ENCODE peak calls at places on chromosomes 16 and 17, in four cellular contexts. S is fibroblast of lung, K is HFFc6, B is GM06990. R is an unnamed sample.

GRCh38 chr17:48816774-48817590 is at the start of gene TTLL6:
- DNase-seq in S (peak), K (no peak), B (peak), R (peak)

GRCh38 chr17:37206299-37206698 is 169.5 kb upstream of the C17orf78 start:
- DNase-seq in S (no peak), K (no peak), B (no peak), R (no peak)

GRCh38 chr16:85716680-85717038 is 27.9 kb upstream of the GINS2 start:
- DNase-seq in S (no peak), K (no peak), B (no peak), R (no peak)

GRCh38 chr17:32155896-32156295 is 13.6 kb downstream of the RHOT1 start:
- DNase-seq in S (no peak), K (no peak), B (no peak), R (no peak)

GRCh38 chr17:80283116-80283852 is 22.6 kb downstream of the RNF213 start:
- DNase-seq in S (no peak), K (no peak), B (no peak), R (no peak)

GRCh38 chr16:46673320-46674013 is 15.5 kb downstream of the VPS35 start:
- DNase-seq in S (peak), K (peak), B (no peak), R (peak)

GRCh38 chr17:968812-969766 is 10.5 kb downstream of the NXN start:
- DNase-seq in S (no peak), K (peak), B (no peak), R (no peak)

GRCh38 chr16:19853132-19853972 is 31.3 kb downstream of the GPRC5B start:
- DNase-seq in S (no peak), K (no peak), B (no peak), R (no peak)

GRCh38 chr17:65100316-65101140 is 36.6 kb upstream of the RGS9 start:
- DNase-seq in S (peak), K (peak), B (peak), R (peak)

GRCh38 chr17:2055494-2056220 is 754 bp downstream of the HIC1 start:
- DNase-seq in S (peak), K (no peak), B (peak), R (peak)

GRCh38 chr16:19118938-19119431 is 5.2 kb downstream of the ITPRIPL2 start:
- DNase-seq in S (peak), K (peak), B (peak), R (no peak)

GRCh38 chr16:51163366-51163765 is 12.3 kb upstream of the SALL1 start:
- DNase-seq in S (no peak), K (peak), B (no peak), R (no peak)

GRCh38 chr16:75003931-75004330 is 5.1 kb downstream of the ZNRF1 start:
- DNase-seq in S (no peak), K (no peak), B (no peak), R (no peak)

GRCh38 chr17:10105513-10106001 is 92.8 kb downstream of the GAS7 start:
- DNase-seq in S (peak), K (peak), B (no peak), R (no peak)

GRCh38 chr16:55832788-55833583 is at the start of gene CES1:
- DNase-seq in S (peak), K (no peak), B (no peak), R (no peak)

GRCh38 chr17:80384078-80384960 is 30.6 kb upstream of the ENDOV start:
- DNase-seq in S (no peak), K (no peak), B (no peak), R (no peak)

GRCh38 chr16:11796227-11797165 is 562 bp downstream of the ZC3H7A start:
- DNase-seq in S (peak), K (peak), B (peak), R (peak)

GRCh38 chr16:19210175-19210924 is 42.3 kb downstream of the SYT17 start:
- DNase-seq in S (peak), K (peak), B (peak), R (peak)

DNA sequence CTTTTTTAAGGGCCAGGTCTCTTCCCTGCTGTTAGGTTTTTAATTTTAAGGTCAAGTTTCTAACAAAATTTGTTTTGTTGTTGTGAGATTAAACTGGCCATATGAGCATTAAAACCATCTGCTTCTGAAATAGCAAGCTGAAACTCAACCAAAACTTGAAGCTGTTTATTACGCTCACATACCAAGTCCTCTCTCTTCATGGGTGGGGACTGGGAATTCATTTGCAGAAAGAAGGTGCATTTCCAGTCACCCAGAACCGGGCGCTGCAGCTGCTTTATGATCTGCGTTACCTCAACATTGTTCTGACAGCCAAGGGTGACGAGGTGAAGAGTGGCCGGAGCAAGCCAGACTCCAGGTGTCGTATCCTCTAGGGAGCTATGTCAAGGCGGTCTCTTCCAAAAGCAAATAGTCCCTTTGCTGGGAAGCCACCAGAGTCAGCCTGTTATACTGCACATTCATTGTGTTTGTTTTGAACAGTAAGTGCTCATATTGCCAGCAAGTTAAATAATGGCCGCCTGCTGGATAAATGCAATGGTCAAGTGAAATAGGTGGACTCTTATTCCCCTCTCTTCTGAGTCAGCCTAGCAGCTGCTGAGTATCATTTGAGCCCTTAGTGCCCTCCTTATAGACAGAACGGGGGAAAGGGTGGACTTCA is 12.6 kb downstream of the COG1 start:
- DNase-seq in S (no peak), K (no peak), B (no peak), R (no peak)
- TF ChIP-seq CTCF in S (no peak), K (no peak), B (no peak), R (no peak)

GRCh38 chr17:44219636-44220210 is at the start of gene UBTF:
- DNase-seq in S (peak), K (no peak), B (peak), R (peak)

GRCh38 chr17:44218344-44219125 is 940 bp downstream of the UBTF start:
- DNase-seq in S (peak), K (peak), B (peak), R (peak)

GRCh38 chr17:44220211-44221071 is 966 bp upstream of the UBTF start:
- DNase-seq in S (peak), K (no peak), B (peak), R (peak)

GRCh38 chr17:44217738-44218343 is 1.6 kb downstream of the UBTF start:
- DNase-seq in S (no peak), K (no peak), B (no peak), R (no peak)

DNA sequence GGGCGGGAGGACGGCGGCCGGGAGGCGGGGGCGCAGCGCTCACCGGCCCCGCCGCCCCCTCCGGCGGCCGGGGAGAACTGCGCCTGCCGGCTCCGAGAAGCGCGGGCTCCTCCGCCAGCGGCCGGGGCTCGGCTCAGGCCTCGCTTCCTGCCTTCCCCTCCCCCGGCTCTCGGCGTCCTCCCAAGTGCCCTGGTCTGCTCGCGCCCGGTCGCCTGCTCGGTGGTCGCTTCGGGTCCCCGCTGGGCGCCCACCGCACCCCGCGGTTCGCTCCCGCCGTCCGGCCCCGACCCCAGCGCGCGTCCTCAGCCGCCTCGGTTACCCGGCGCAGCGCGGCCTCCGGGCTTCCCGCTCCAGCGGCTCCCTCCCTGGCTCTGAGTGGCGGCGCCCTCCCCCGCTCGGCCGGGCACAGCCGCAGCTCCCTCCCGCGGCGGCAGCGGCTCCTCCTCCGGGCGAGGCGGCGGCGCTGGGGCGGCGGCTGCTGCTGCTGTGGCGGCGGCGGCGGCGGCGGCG is 294 bp downstream of the UBTF start:
- DNase-seq in S (peak), K (no peak), B (peak), R (peak)
- TF ChIP-seq CTCF in S (peak), K (peak), B (no peak), R (peak)

GRCh38 chr16:28280881-28281836 is 11.2 kb upstream of the SBK1 start:
- DNase-seq in S (no peak), K (no peak), B (no peak), R (no peak)
- TF ChIP-seq CTCF in S (no peak), K (no peak), B (peak), R (no peak)

GRCh38 chr17:61874075-61874474 is 10.7 kb upstream of the BRIP1 start:
- DNase-seq in S (no peak), K (no peak), B (no peak), R (no peak)

GRCh38 chr17:61872099-61872498 is 8.8 kb upstream of the BRIP1 start:
- DNase-seq in S (no peak), K (no peak), B (no peak), R (no peak)

GRCh38 chr17:61875804-61876203 is 12.5 kb upstream of the BRIP1 start:
- DNase-seq in S (no peak), K (no peak), B (no peak), R (no peak)

GRCh38 chr17:61877837-61878236 is 14.5 kb upstream of the BRIP1 start:
- DNase-seq in S (no peak), K (no peak), B (no peak), R (no peak)

DNA sequence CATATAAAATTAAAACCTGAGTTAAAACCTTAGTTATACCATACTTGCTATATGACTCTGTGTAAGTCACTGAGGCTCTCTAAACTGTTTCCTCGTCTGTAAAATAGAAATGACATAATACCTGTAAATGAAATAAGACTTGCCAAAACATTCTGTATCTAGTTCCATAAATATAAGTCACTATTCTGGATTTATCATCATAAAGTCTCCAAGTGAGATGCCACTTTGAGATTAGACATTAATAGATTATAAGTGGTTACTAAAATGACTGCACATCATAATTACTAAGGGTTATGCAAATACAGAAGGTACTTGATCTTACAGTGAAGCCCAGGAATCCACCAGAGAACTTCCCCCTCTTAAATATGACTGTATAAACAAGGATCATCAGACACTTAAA is 12.0 kb upstream of the BRIP1 start:
- DNase-seq in S (no peak), K (no peak), B (no peak), R (no peak)
- TF ChIP-seq CTCF in S (no peak), K (no peak), B (no peak), R (no peak)

GRCh38 chr17:44769647-44770084 is 10.9 kb downstream of the ADAM11 start:
- DNase-seq in S (no peak), K (no peak), B (no peak), R (no peak)
- TF ChIP-seq CTCF in S (no peak), K (no peak), B (no peak), R (no peak)

DNA sequence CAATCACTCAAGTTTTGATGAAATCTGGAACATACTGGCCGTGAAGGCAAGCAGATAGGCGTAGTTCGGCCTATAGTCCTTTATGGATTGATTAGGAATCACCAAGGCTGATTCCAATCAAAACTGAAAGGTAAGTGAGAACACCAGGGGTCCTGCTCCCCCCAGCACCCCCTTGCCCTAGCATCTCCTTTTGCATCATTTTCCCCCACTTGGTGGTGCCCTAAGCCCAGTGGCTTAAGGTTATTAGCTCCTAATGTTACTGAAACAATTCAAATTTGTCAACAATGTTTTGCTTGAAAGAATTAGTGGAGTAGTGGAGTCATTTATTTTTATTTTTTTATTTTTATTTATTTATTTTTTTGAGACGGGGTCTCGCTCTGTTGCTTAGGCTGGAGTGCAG is 4.9 kb downstream of the SLFN14 start:
- DNase-seq in S (no peak), K (no peak), B (no peak), R (no peak)
- TF ChIP-seq CTCF in S (no peak), K (peak), B (no peak), R (peak)

DNA sequence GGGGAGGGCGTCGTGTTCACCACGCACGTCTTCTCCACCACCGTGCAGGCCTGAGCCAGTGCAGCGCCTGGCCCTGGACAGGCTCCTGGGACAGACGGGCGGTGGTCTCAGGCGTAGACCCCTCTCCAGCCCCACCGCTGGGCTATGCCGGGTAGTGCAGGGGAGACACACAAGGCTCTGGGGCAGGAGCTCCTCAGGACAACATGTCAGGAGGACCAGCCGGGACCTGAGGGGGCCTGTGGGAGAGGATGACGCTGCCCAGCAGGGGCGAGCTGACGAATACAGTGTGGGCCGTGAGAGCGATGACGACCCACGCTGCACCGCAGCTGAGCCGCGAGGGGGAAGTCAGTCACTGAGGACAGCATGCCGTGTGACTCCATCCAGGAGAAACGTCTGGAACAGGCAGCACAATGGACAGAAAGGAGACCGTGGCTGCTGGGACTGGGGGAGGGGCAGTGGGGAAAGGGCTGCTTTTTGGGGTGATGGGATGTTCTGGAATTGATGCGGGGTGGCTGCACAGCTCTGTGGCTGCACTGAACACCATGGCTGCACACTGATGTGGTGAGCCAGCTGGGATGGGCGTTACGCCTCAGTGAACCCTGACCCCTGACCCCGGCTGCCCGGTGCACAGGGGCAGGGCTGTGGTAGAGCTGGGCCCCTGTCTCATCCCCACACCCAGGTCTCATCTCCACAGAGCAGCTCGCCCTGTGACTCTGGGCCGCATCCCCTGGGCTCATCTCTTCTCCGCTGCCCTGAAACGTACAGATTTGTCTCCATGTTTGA is 20.2 kb downstream of the DNASE1 start:
- DNase-seq in S (no peak), K (no peak), B (no peak), R (no peak)
- TF ChIP-seq CTCF in S (no peak), K (no peak), B (no peak), R (no peak)